ENCODE peak calls at places on chromosomes 4 and X, in seven cellular contexts. Z is cardiac muscle cell, E is epithelial cell of esophagus, Q is fibroblast of lung, M is NCI-H510A treated with DMSO at 0.1 percent for 48 hours, U is omental fat pad, S is GM04504. V is an unnamed sample.

GRCh38 chr4:94447754-94448411 is 3.9 kb upstream of the PDLIM5 start:
- DNase-seq in Z (no peak), E (peak), Q (no peak), M (no peak), U (no peak), S (no peak), V (no peak)

GRCh38 chr4:18669390-18669789 is 647.8 kb upstream of the LCORL start:
- DNase-seq in Z (no peak), E (no peak), Q (no peak), M (no peak), U (no peak), S (no peak), V (no peak)

GRCh38 chrX:15653961-15654360 is 10.6 kb downstream of the CLTRN start:
- DNase-seq in Z (no peak), E (no peak), Q (no peak), M (no peak), U (no peak), S (no peak), V (no peak)

GRCh38 chr4:76982638-76983579 is 33.4 kb downstream of the SEPTIN11 start:
- DNase-seq in Z (peak), E (no peak), Q (no peak), M (no peak), U (no peak), S (no peak), V (no peak)

GRCh38 chr4:2258091-2259035 is 3.5 kb downstream of the MXD4 start:
- DNase-seq in Z (no peak), E (no peak), Q (no peak), M (no peak), U (peak), S (no peak), V (no peak)

GRCh38 chr4:8534601-8535000 is 45.6 kb upstream of the GPR78 start:
- DNase-seq in Z (no peak), E (peak), Q (no peak), M (no peak), U (no peak), S (no peak), V (no peak)

GRCh38 chr4:87650938-87651337 is 858 bp downstream of the DMP1 start:
- DNase-seq in Z (no peak), E (no peak), Q (no peak), M (no peak), U (no peak), S (no peak), V (no peak)

GRCh38 chr4:103091601-103092223 is 7.9 kb downstream of the BDH2 start:
- DNase-seq in Z (peak), E (peak), Q (peak), M (peak), U (no peak), S (peak), V (peak)

GRCh38 chr4:184848510-184848909 is 22.7 kb upstream of the ACSL1 start:
- DNase-seq in Z (no peak), E (no peak), Q (no peak), M (no peak), U (no peak), S (no peak), V (no peak)

GRCh38 chr4:87420431-87420830 is 1.9 kb upstream of the NUDT9 start:
- DNase-seq in Z (no peak), E (no peak), Q (no peak), M (no peak), U (no peak), S (no peak), V (no peak)

GRCh38 chr4:100982345-100982744 is 365.0 kb downstream of the PPP3CA start:
- DNase-seq in Z (no peak), E (peak), Q (no peak), M (no peak), U (no peak), S (no peak), V (no peak)

GRCh38 chr4:37882665-37883296 is 8.1 kb upstream of the TBC1D1 start:
- DNase-seq in Z (peak), E (no peak), Q (no peak), M (no peak), U (no peak), S (no peak), V (no peak)

GRCh38 chr4:182764137-182764536 is 153.0 kb downstream of the DCTD start:
- DNase-seq in Z (peak), E (peak), Q (no peak), M (no peak), U (no peak), S (no peak), V (no peak)

GRCh38 chr4:109729155-109729562 is 711 bp downstream of the PLA2G12A start:
- DNase-seq in Z (peak), E (peak), Q (peak), M (no peak), U (no peak), S (no peak), V (peak)